ENCODE peak calls at places on chromosome 19, in four cellular contexts. One of them, this sample, is unnamed.
A peak's percentile ranks its signal among the peaks of the same experiment; 100 is the strongest.

GRCh38 chr19:2768365-2769132 is 14.5 kb downstream of the SGTA start:
- DNase-seq in uterus: no peak
- DNase-seq in dorsolateral prefrontal cortex: no peak
- DNase-seq in heart right ventricle: no peak
- DNase-seq in this sample: no peak

GRCh38 chr19:11551603-11552235 is 7.3 kb downstream of the ELOF1 start:
- DNase-seq in dorsolateral prefrontal cortex: no peak
- DNase-seq in heart right ventricle: no peak
- DNase-seq in uterus: peak; percentile 79
- DNase-seq in this sample: no peak

GRCh38 chr19:40650749-40651305 is 39.6 kb downstream of the NUMBL start:
- DNase-seq in uterus: peak; percentile 72
- DNase-seq in dorsolateral prefrontal cortex: no peak
- DNase-seq in heart right ventricle: peak; percentile 51
- DNase-seq in this sample: no peak

GRCh38 chr19:34261335-34262109 is 7.2 kb downstream of the GARRE1 start:
- DNase-seq in heart right ventricle: no peak
- DNase-seq in uterus: no peak
- DNase-seq in dorsolateral prefrontal cortex: no peak
- DNase-seq in this sample: no peak

GRCh38 chr19:1105873-1106840 is 2.4 kb downstream of the GPX4 start:
- DNase-seq in uterus: no peak
- DNase-seq in heart right ventricle: no peak
- DNase-seq in dorsolateral prefrontal cortex: no peak
- DNase-seq in this sample: no peak

GRCh38 chr19:44728178-44728577 is 20.3 kb upstream of the BCL3 start:
- DNase-seq in uterus: no peak
- DNase-seq in heart right ventricle: no peak
- DNase-seq in dorsolateral prefrontal cortex: no peak
- DNase-seq in this sample: no peak

GRCh38 chr19:34500656-34501120 is 19.1 kb downstream of the WTIP start:
- DNase-seq in heart right ventricle: no peak
- DNase-seq in dorsolateral prefrontal cortex: no peak
- DNase-seq in uterus: no peak
- DNase-seq in this sample: no peak

GRCh38 chr19:12766051-12766521 is 9.3 kb downstream of the HOOK2 start:
- DNase-seq in heart right ventricle: peak; percentile 85
- DNase-seq in dorsolateral prefrontal cortex: peak; percentile 51
- DNase-seq in uterus: peak; percentile 84
- DNase-seq in this sample: no peak

GRCh38 chr19:35056513-35057063 is 15.1 kb downstream of the HPN start:
- DNase-seq in dorsolateral prefrontal cortex: no peak
- DNase-seq in uterus: no peak
- DNase-seq in heart right ventricle: no peak
- DNase-seq in this sample: no peak

GRCh38 chr19:13938361-13939027 is at the start of gene PODNL1:
- DNase-seq in heart right ventricle: no peak
- DNase-seq in dorsolateral prefrontal cortex: no peak
- DNase-seq in uterus: no peak
- DNase-seq in this sample: no peak

GRCh38 chr19:34269081-34269480 is 14.7 kb downstream of the GARRE1 start:
- DNase-seq in heart right ventricle: no peak
- DNase-seq in uterus: no peak
- DNase-seq in dorsolateral prefrontal cortex: no peak
- DNase-seq in this sample: peak; percentile 73

GRCh38 chr19:47854459-47854858 is 4.6 kb upstream of the TPRX2 start:
- DNase-seq in uterus: no peak
- DNase-seq in dorsolateral prefrontal cortex: no peak
- DNase-seq in heart right ventricle: no peak
- DNase-seq in this sample: no peak
- H3K27me3 ChIP-seq in uterus: no peaks in the 10 kb centered on the region
- H3K27me3 ChIP-seq in dorsolateral prefrontal cortex: peaks cover 20% of the 10 kb centered on the region
- H3K27me3 ChIP-seq in heart right ventricle: peaks cover 57% of the 10 kb centered on the region
- H3K27me3 ChIP-seq in this sample: no peaks in the 10 kb centered on the region

GRCh38 chr19:46251415-46251814 is 21.9 kb downstream of the IGFL1 start:
- DNase-seq in dorsolateral prefrontal cortex: no peak
- DNase-seq in heart right ventricle: no peak
- DNase-seq in uterus: no peak
- DNase-seq in this sample: no peak

GRCh38 chr19:46254776-46255175 is 25.2 kb downstream of the IGFL1 start:
- DNase-seq in dorsolateral prefrontal cortex: no peak
- DNase-seq in uterus: no peak
- DNase-seq in heart right ventricle: no peak
- DNase-seq in this sample: no peak

GRCh38 chr19:46256855-46257254 is 27.3 kb downstream of the IGFL1 start:
- DNase-seq in uterus: no peak
- DNase-seq in dorsolateral prefrontal cortex: no peak
- DNase-seq in heart right ventricle: no peak
- DNase-seq in this sample: no peak
- H3K27me3 ChIP-seq in uterus: no peaks in the 10 kb centered on the region
- H3K27me3 ChIP-seq in dorsolateral prefrontal cortex: no peaks in the 10 kb centered on the region
- H3K27me3 ChIP-seq in heart right ventricle: peaks cover 43% of the 10 kb centered on the region
- H3K27me3 ChIP-seq in this sample: no peaks in the 10 kb centered on the region

DNA sequence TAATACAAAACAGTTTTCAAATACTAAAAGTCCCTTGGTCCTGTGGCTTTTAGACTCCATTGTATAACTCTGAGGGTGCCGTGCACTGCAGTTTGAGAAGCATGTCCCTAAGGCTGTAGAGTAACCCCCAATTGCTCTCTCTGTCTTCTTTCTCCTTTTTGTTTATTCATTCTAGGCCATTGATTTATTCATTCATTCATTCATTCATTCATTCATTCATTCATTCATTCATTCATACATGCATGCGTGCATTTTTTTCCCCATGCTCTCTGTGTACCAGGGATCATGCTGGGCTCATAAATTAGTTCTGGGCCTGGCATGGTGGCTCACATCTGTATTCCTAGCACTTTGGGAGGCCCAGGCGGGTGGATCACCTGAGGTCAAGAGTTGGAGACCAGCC is 19.3 kb downstream of the PRR22 start:
- DNase-seq in uterus: no peak
- DNase-seq in dorsolateral prefrontal cortex: no peak
- DNase-seq in heart right ventricle: no peak
- DNase-seq in this sample: no peak
- H3K27me3 ChIP-seq in uterus: no peaks in the 10 kb centered on the region
- H3K27me3 ChIP-seq in dorsolateral prefrontal cortex: no peaks in the 10 kb centered on the region
- H3K27me3 ChIP-seq in heart right ventricle: no peaks in the 10 kb centered on the region
- H3K27me3 ChIP-seq in this sample: no peaks in the 10 kb centered on the region

DNA sequence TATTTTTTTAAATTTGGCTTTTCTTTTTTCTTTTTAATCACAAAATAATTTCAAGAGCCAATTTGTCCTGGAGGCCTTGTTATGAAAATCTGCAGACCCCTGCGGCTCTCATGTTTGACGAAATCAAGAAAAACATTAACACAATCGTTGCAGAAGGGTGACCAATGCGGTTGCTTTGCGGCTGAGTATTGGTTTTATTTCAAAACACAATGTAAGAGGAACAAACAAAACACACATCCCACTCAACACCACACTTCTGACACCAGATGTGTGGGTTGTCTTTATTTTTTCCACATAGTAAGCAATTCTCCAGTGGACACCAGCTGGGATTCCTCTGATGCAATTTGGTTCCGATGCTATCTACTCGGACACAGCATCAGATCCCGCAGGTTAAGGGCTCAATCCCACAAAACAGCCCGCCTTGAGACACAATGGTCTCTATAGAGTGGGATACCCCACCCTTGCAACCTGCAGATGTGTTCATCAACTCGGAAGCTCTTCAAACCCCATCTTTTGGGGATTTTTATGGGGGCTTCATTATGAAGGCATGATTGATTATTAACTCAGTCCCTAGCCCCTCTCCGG is 21.9 kb upstream of the CCDC124 start:
- DNase-seq in uterus: no peak
- DNase-seq in dorsolateral prefrontal cortex: no peak
- DNase-seq in heart right ventricle: no peak
- DNase-seq in this sample: no peak
- H3K27me3 ChIP-seq in uterus: no peaks in the 10 kb centered on the region
- H3K27me3 ChIP-seq in dorsolateral prefrontal cortex: no peaks in the 10 kb centered on the region
- H3K27me3 ChIP-seq in heart right ventricle: no peaks in the 10 kb centered on the region
- H3K27me3 ChIP-seq in this sample: no peaks in the 10 kb centered on the region

GRCh38 chr19:5622465-5623396 is at the start of the genes SAFB and SAFB2:
- DNase-seq in dorsolateral prefrontal cortex: peak; percentile 97
- DNase-seq in uterus: peak; percentile 99
- DNase-seq in heart right ventricle: peak; percentile 99
- DNase-seq in this sample: peak; percentile 100
- H3K27me3 ChIP-seq in dorsolateral prefrontal cortex: no peaks in the 10 kb centered on the region
- H3K27me3 ChIP-seq in uterus: no peaks in the 10 kb centered on the region
- H3K27me3 ChIP-seq in heart right ventricle: no peaks in the 10 kb centered on the region
- H3K27me3 ChIP-seq in this sample: no peaks in the 10 kb centered on the region

GRCh38 chr19:33159893-33160292 is 28.0 kb downstream of the WDR88 start:
- DNase-seq in heart right ventricle: no peak
- DNase-seq in uterus: no peak
- DNase-seq in dorsolateral prefrontal cortex: no peak
- DNase-seq in this sample: no peak

GRCh38 chr19:33159149-33159548 is 27.2 kb downstream of the WDR88 start:
- DNase-seq in heart right ventricle: no peak
- DNase-seq in dorsolateral prefrontal cortex: no peak
- DNase-seq in uterus: no peak
- DNase-seq in this sample: no peak

GRCh38 chr19:33157906-33158305 is 26.0 kb downstream of the WDR88 start:
- DNase-seq in uterus: no peak
- DNase-seq in dorsolateral prefrontal cortex: no peak
- DNase-seq in heart right ventricle: no peak
- DNase-seq in this sample: no peak

GRCh38 chr19:33156354-33156753 is 24.4 kb downstream of the WDR88 start:
- DNase-seq in dorsolateral prefrontal cortex: no peak
- DNase-seq in uterus: no peak
- DNase-seq in heart right ventricle: no peak
- DNase-seq in this sample: no peak

DNA sequence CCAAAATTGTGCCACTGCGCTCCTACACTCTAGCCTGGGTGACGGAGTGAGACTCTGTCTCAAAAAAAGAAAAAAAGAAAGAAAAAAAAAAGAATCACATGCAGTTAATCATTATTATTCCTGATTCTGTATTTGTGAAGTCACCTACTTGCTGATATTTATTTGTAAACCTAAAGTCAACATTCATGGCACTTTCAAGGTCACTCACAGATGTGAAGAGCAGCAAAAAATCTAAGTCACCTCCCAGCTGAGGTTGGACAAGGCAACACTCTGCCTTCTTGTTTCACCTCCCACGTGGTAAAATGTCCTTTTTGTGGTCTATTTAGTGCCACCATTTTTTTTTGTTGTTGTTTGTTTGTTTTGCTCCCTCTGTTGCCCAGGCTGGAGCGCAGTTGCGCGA is 26.5 kb downstream of the WDR88 start:
- DNase-seq in dorsolateral prefrontal cortex: no peak
- DNase-seq in uterus: no peak
- DNase-seq in heart right ventricle: no peak
- DNase-seq in this sample: no peak
- H3K27me3 ChIP-seq in dorsolateral prefrontal cortex: no peaks in the 10 kb centered on the region
- H3K27me3 ChIP-seq in uterus: no peaks in the 10 kb centered on the region
- H3K27me3 ChIP-seq in heart right ventricle: no peaks in the 10 kb centered on the region
- H3K27me3 ChIP-seq in this sample: no peaks in the 10 kb centered on the region

GRCh38 chr19:38640368-38640767 is 7.1 kb upstream of the ACTN4 start:
- DNase-seq in uterus: no peak
- DNase-seq in heart right ventricle: peak; percentile 66
- DNase-seq in dorsolateral prefrontal cortex: no peak
- DNase-seq in this sample: no peak
- H3K27me3 ChIP-seq in uterus: no peaks in the 10 kb centered on the region
- H3K27me3 ChIP-seq in heart right ventricle: no peaks in the 10 kb centered on the region
- H3K27me3 ChIP-seq in dorsolateral prefrontal cortex: no peaks in the 10 kb centered on the region
- H3K27me3 ChIP-seq in this sample: no peaks in the 10 kb centered on the region

DNA sequence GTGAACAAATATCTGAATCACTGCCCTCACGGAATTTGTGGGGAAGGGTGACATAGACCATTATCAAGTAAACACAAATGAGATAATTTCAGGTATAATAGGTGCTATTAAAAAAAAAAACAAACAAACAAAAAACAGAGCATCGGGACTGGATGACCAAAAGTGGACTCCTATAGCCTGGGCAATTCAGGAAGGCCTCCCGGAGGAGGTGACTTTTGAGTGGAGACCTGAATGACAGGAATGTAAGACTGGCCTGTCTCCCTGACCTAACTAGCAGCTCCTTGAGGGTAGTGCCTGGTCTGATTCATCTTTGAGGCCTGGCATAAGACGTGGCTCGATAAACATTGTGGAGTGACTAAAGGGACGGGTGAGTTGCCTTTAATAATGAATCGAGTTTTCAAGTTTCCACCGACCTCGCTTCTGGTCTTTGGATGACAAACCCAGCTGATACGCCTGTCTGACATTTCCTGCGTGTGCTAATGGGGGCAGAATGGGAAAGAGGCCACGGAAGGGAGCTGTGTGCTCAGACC is 6.8 kb downstream of the KLK10 start:
- DNase-seq in uterus: no peak
- DNase-seq in dorsolateral prefrontal cortex: no peak
- DNase-seq in heart right ventricle: no peak
- DNase-seq in this sample: no peak
- H3K27me3 ChIP-seq in uterus: no peaks in the 10 kb centered on the region
- H3K27me3 ChIP-seq in dorsolateral prefrontal cortex: peaks cover 32% of the 10 kb centered on the region
- H3K27me3 ChIP-seq in heart right ventricle: peaks cover 85% of the 10 kb centered on the region
- H3K27me3 ChIP-seq in this sample: no peaks in the 10 kb centered on the region

DNA sequence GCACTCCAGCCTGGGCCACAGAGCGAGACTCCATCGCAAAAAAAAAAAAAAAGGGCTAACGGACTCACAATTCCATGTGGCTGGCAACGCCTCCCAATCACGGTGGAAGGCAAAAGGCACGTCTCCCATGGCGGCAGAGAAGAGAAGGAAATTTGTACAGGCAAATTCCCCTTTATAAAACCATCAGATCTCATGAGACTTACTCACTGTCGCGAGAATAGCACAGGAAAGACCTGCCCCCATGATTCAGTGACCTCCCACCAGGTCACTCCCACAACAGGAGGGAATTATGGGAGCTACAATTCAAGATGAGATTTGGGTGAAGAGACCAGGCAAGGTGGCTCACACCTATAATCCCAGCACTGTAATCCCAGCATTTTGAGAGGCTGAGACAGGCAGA is 18.7 kb upstream of the NMRK2 start:
- DNase-seq in dorsolateral prefrontal cortex: no peak
- DNase-seq in uterus: no peak
- DNase-seq in heart right ventricle: no peak
- DNase-seq in this sample: no peak
- H3K27me3 ChIP-seq in dorsolateral prefrontal cortex: no peaks in the 10 kb centered on the region
- H3K27me3 ChIP-seq in uterus: no peaks in the 10 kb centered on the region
- H3K27me3 ChIP-seq in heart right ventricle: no peaks in the 10 kb centered on the region
- H3K27me3 ChIP-seq in this sample: no peaks in the 10 kb centered on the region

This sample was measured in pancreas.